ENCODE peak calls at places on chromosome 16, in five cellular contexts. A, O, K, D and S are unnamed samples.

GRCh38 chr16:68072038-68072695 is 13.0 kb upstream of the NFATC3 start:
- DNase-seq in A (no peak), O (peak; percentile 60), K (peak; percentile 34), D (no peak), S (peak; percentile 26)

GRCh38 chr16:11674818-11675560 is 6.7 kb downstream of the SNN start:
- DNase-seq in A (peak; percentile 41), O (no peak), K (no peak), D (no peak), S (no peak)

GRCh38 chr16:67709050-67709449 is 10.1 kb downstream of the GFOD2 start:
- DNase-seq in A (no peak), O (no peak), K (no peak), D (no peak), S (no peak)

GRCh38 chr16:24419709-24420108 is 119.7 kb upstream of the RBBP6 start:
- DNase-seq in A (no peak), O (no peak), K (no peak), D (peak; percentile 24), S (peak; percentile 76)

GRCh38 chr16:10981697-10982216 is 37.4 kb downstream of the CLEC16A start:
- DNase-seq in A (no peak), O (peak; percentile 53), K (no peak), D (no peak), S (peak; percentile 49)

GRCh38 chr16:88295526-88296436 is 87.0 kb upstream of the ZNF469 start:
- DNase-seq in A (no peak), O (no peak), K (no peak), D (no peak), S (no peak)

GRCh38 chr16:18059577-18059976 is 277.0 kb downstream of the NPIPA8 start:
- DNase-seq in A (no peak), O (no peak), K (no peak), D (no peak), S (no peak)

GRCh38 chr16:75559564-75560372 is 3.7 kb upstream of the TMEM231 start:
- DNase-seq in A (no peak), O (no peak), K (no peak), D (no peak), S (no peak)

GRCh38 chr16:28003021-28003865 is 60.3 kb downstream of the GSG1L start:
- DNase-seq in A (no peak), O (no peak), K (no peak), D (no peak), S (no peak)

GRCh38 chr16:89322381-89323119 is 105.0 kb downstream of the ZNF778 start:
- DNase-seq in A (peak; percentile 68), O (peak; percentile 60), K (peak; percentile 44), D (no peak), S (peak; percentile 67)

GRCh38 chr16:17414421-17414820 is 56.3 kb downstream of the XYLT1 start:
- DNase-seq in A (no peak), O (no peak), K (no peak), D (peak; percentile 32), S (peak; percentile 11)

GRCh38 chr16:49491736-49492089 is 118.1 kb downstream of the C16orf78 start:
- DNase-seq in A (peak; percentile 20), O (peak; percentile 10), K (no peak), D (no peak), S (no peak)

GRCh38 chr16:28311913-28312312 is 19.6 kb downstream of the SBK1 start:
- DNase-seq in A (no peak), O (no peak), K (no peak), D (no peak), S (no peak)

GRCh38 chr16:27779719-27780161 is 229.8 kb downstream of the KATNIP start:
- DNase-seq in A (no peak), O (peak; percentile 33), K (peak; percentile 78), D (no peak), S (no peak)

GRCh38 chr16:14455577-14455976 is 174.5 kb downstream of the PARN start:
- DNase-seq in A (no peak), O (peak; percentile 40), K (peak; percentile 18), D (no peak), S (no peak)

GRCh38 chr16:71883193-71883848 is 661 bp downstream of the ZNF821 start:
- DNase-seq in A (peak; percentile 38), O (peak; percentile 31), K (peak; percentile 37), D (no peak), S (peak; percentile 20)

GRCh38 chr16:8890549-8890921 is 8.4 kb downstream of the LITAFD start:
- DNase-seq in A (no peak), O (no peak), K (no peak), D (no peak), S (no peak)

GRCh38 chr16:10031955-10032354 is 150.3 kb downstream of the GRIN2A start:
- DNase-seq in A (no peak), O (no peak), K (no peak), D (no peak), S (no peak)

GRCh38 chr16:70674221-70675014 is 11.4 kb downstream of the MTSS2 start:
- DNase-seq in A (no peak), O (no peak), K (no peak), D (no peak), S (no peak)

GRCh38 chr16:15641753-15642556 is 999 bp downstream of the MARF1 start:
- DNase-seq in A (no peak), O (no peak), K (no peak), D (no peak), S (peak; percentile 4)

GRCh38 chr16:66099261-66099660 is 267.2 kb upstream of the CDH5 start:
- DNase-seq in A (no peak), O (no peak), K (no peak), D (no peak), S (no peak)

GRCh38 chr16:27154573-27155521 is 48.5 kb upstream of the KDM8 start:
- DNase-seq in A (peak; percentile 38), O (peak; percentile 31), K (peak; percentile 85), D (no peak), S (peak; percentile 46)

GRCh38 chr16:15953477-15953876 is 4.1 kb downstream of the ABCC1 start:
- DNase-seq in A (no peak), O (no peak), K (no peak), D (no peak), S (no peak)

GRCh38 chr16:51880776-51881175 is 666.2 kb downstream of the TOX3 start:
- DNase-seq in A (no peak), O (peak; percentile 52), K (no peak), D (no peak), S (no peak)

GRCh38 chr16:17606460-17606859 is 135.7 kb upstream of the XYLT1 start:
- DNase-seq in A (no peak), O (no peak), K (no peak), D (no peak), S (no peak)

GRCh38 chr16:57147381-57148191 is 38.3 kb downstream of the PSME3IP1 start:
- DNase-seq in A (peak; percentile 79), O (no peak), K (no peak), D (no peak), S (peak; percentile 88)

GRCh38 chr16:84443166-84443802 is 61.2 kb downstream of the MEAK7 start:
- DNase-seq in A (no peak), O (no peak), K (no peak), D (no peak), S (no peak)

GRCh38 chr16:65409505-65409904 is 287.6 kb upstream of the CDH11 start:
- DNase-seq in A (peak; percentile 6), O (no peak), K (no peak), D (no peak), S (no peak)

GRCh38 chr16:58426095-58426494 is 33.8 kb downstream of the GINS3 start:
- DNase-seq in A (no peak), O (no peak), K (no peak), D (peak; percentile 45), S (peak; percentile 93)

GRCh38 chr16:12625068-12625467 is 178.6 kb downstream of the CPPED1 start:
- DNase-seq in A (no peak), O (no peak), K (no peak), D (no peak), S (no peak)

GRCh38 chr16:22890976-22891375 is 77.0 kb downstream of the HS3ST2 start:
- DNase-seq in A (no peak), O (no peak), K (no peak), D (no peak), S (no peak)

GRCh38 chr16:74667215-74667765 is 613 bp upstream of the RFWD3 start:
- DNase-seq in A (peak; percentile 57), O (peak; percentile 14), K (peak; percentile 49), D (no peak), S (peak; percentile 74)

GRCh38 chr16:2008631-2009301 is 855 bp downstream of the ZNF598 start:
- DNase-seq in A (peak; percentile 36), O (no peak), K (peak; percentile 46), D (no peak), S (peak; percentile 68)

DNA sequence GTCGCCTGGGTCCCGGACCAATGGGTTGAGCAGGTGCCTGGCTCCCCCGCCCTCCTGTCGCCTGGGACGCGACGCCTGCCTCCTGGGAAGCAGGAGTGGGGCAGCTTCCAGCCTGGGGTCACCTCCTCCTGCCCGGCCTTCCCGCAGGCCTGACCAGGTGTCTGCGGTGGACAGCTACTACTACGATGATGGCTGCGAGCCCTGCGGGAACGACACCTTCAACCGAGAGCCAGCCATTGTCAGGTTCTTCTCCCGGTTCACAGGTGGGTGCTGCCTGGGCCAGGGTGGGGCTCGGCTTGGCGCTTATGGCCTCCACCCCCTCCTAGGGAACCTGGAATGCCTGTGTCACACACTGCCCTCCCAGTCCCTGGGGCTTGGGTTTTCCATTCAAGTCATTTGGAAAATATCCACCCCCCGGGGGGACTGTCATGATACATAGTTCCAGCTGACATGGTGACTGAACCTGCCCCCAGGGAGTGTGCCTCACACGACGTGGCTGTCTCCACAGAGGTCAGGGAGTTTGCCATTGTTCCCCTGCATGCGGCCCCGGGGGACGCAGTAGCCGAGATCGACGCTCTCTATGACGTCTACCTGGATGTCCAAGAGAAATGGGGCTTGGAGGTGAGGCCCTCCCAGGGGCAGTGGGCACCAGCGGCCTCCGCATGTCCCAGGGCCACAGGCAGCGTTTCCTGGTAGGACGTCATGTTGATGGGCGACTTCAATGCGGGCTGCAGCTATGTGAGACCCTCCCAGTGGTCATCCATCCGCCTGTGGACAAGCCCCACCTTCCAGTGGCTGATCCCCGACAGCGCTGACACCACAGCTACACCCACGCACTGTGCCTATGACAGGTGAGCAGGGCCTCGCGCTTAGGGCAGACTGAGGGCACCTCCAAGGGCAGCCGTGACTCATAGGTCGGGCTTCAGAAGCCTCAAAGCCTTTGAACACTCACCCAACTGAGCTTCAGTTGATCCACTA is 2.3 kb downstream of the DNASE1 start:
- DNase-seq in A (no peak), O (no peak), K (no peak), D (no peak), S (no peak)
- TF ChIP-seq MYC in A (no peak), O (no peak), K (no peak), D (no peak), S (no peak)

DNA sequence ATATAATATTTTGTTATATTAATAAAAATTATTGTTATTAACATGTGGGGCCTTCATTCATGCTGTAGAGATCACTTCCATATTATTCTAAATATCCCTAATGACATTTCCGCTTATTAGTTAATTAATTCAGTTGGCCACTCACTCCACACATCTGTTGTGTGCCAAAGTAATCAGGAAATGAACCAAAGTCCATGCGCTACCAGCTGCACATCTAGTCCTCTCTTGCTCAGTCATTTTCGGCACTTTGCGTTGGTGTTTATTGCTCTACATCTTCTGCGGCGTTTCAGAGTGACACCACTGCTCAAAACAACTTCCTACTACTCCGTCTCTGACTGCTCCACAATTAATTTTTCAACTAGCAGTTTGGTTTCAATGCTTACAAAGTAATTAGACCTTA is 101.4 kb upstream of the ZFHX3 start:
- DNase-seq in A (peak; percentile 71), O (no peak), K (no peak), D (no peak), S (no peak)
- H3K4me3 ChIP-seq in A (no peak overlapping the region), O (no peak overlapping the region), K (no peak overlapping the region), D (no peak overlapping the region), S (no peak overlapping the region)

GRCh38 chr16:4316732-4317461 is 1.0 kb downstream of the GLIS2 start:
- DNase-seq in A (peak; percentile 49), O (peak; percentile 81), K (no peak), D (no peak), S (no peak)
- TF ChIP-seq MYC in A (no peak), O (no peak), K (no peak), D (no peak), S (no peak)

GRCh38 chr16:30096862-30097563 is 1.0 kb upstream of the YPEL3 start:
- DNase-seq in A (peak; percentile 24), O (no peak), K (no peak), D (no peak), S (peak; percentile 46)
- H3K4me3 ChIP-seq in A (no peak overlapping the region), O (no peak overlapping the region), K (no peak overlapping the region), D (peak overlapping the region; percentile 8), S (no peak overlapping the region)